ENCODE peak calls at places on chromosomes 13 and 19, in four cellular contexts. Z, W, U and A are unnamed samples.
A peak's percentile ranks its signal among the peaks of the same experiment; 100 is the strongest.

GRCh38 chr13:27354379-27354778 is 70.0 kb upstream of the GTF3A start:
- DNase-seq in Z (no peak), W (no peak), U (peak; percentile 84), A (no peak)

GRCh38 chr13:106052200-106052767 is 483.2 kb downstream of the EFNB2 start:
- DNase-seq in Z (no peak), W (no peak), U (no peak), A (no peak)

GRCh38 chr13:109383683-109384082 is 402.7 kb downstream of the IRS2 start:
- DNase-seq in Z (no peak), W (no peak), U (no peak), A (peak; percentile 42)

GRCh38 chr19:41705393-41706174 is 2.8 kb upstream of the CEACAM5 start:
- DNase-seq in Z (no peak), W (peak; percentile 18), U (no peak), A (peak; percentile 26)

GRCh38 chr19:55247621-55248099 is 11.2 kb downstream of the PPP6R1 start:
- DNase-seq in Z (no peak), W (peak; percentile 56), U (peak; percentile 11), A (peak; percentile 76)

GRCh38 chr19:49712397-49712859 is 21.5 kb downstream of the CPT1C start:
- DNase-seq in Z (no peak), W (peak; percentile 57), U (peak; percentile 56), A (peak; percentile 57)

GRCh38 chr19:39223703-39224279 is 19.7 kb upstream of the SYCN start:
- DNase-seq in Z (peak; percentile 42), W (no peak), U (peak; percentile 20), A (peak; percentile 45)

GRCh38 chr19:41500443-41500842 is 57.5 kb downstream of the ERICH4 start:
- DNase-seq in Z (no peak), W (no peak), U (no peak), A (no peak)

GRCh38 chr13:78659450-78660110 is 625 bp upstream of the OBI1 start:
- DNase-seq in Z (peak; percentile 17), W (no peak), U (peak; percentile 19), A (no peak)

GRCh38 chr13:20197361-20197834 is 4.7 kb upstream of the GJB2 start:
- DNase-seq in Z (peak; percentile 73), W (no peak), U (peak; percentile 72), A (peak; percentile 50)

GRCh38 chr19:12938536-12939291 is at the start of gene CALR:
- DNase-seq in Z (no peak), W (no peak), U (peak; percentile 37), A (no peak)

GRCh38 chr13:49869514-49869913 is 66.6 kb downstream of the SPRYD7 start:
- DNase-seq in Z (no peak), W (no peak), U (peak; percentile 19), A (no peak)

GRCh38 chr13:59780058-59780457 is 383.7 kb downstream of the DIAPH3 start:
- DNase-seq in Z (no peak), W (no peak), U (peak; percentile 16), A (no peak)

GRCh38 chr19:35509018-35509652 is 4.3 kb downstream of the DMKN start:
- DNase-seq in Z (peak; percentile 86), W (no peak), U (no peak), A (peak; percentile 82)

GRCh38 chr19:35512831-35513230 is 618 bp downstream of the DMKN start:
- DNase-seq in Z (no peak), W (no peak), U (no peak), A (no peak)

GRCh38 chr19:35511337-35511736 is 2.1 kb downstream of the DMKN start:
- DNase-seq in Z (no peak), W (no peak), U (no peak), A (no peak)

GRCh38 chr19:35509861-35510625 is 3.4 kb downstream of the DMKN start:
- DNase-seq in Z (peak; percentile 91), W (peak; percentile 71), U (peak; percentile 38), A (peak; percentile 93)

DNA sequence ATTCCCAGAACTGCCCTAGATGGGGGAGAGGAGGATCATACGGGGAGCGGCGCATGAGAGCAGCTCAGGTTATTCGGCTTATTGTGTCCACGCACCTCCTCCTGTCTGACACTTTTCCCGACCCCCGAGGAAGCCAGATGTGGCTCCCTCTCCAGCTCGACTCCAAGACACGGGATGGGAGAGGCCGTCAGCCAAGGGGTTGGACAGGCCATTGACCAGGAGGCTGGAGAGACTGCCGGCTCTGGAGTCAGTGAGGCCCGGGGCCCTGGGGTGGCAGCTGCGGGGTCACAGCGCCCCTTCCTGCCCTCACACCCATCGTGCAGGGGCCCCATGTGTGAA is 2.9 kb downstream of the DMKN start:
- DNase-seq in Z (no peak), W (no peak), U (no peak), A (no peak)
- TF ChIP-seq CTCF in Z (no peak), W (peak; percentile 22), U (no peak), A (peak; percentile 25)

GRCh38 chr19:8504171-8504570 is 1.7 kb upstream of the PRAM1 start:
- DNase-seq in Z (no peak), W (no peak), U (no peak), A (no peak)

GRCh38 chr19:8505680-8506401 is 3.4 kb upstream of the PRAM1 start:
- DNase-seq in Z (peak; percentile 87), W (peak; percentile 85), U (peak; percentile 62), A (peak; percentile 68)

GRCh38 chr19:8510589-8511115 is 3.3 kb downstream of the ZNF414 start:
- DNase-seq in Z (no peak), W (no peak), U (no peak), A (no peak)

GRCh38 chr19:8503506-8503905 is 1.1 kb upstream of the PRAM1 start:
- DNase-seq in Z (no peak), W (no peak), U (no peak), A (no peak)

GRCh38 chr19:8506402-8506957 is 4.0 kb upstream of the PRAM1 start:
- DNase-seq in Z (no peak), W (no peak), U (no peak), A (no peak)
- TF ChIP-seq CTCF in Z (no peak), W (peak; percentile 41), U (no peak), A (peak; percentile 53)

DNA sequence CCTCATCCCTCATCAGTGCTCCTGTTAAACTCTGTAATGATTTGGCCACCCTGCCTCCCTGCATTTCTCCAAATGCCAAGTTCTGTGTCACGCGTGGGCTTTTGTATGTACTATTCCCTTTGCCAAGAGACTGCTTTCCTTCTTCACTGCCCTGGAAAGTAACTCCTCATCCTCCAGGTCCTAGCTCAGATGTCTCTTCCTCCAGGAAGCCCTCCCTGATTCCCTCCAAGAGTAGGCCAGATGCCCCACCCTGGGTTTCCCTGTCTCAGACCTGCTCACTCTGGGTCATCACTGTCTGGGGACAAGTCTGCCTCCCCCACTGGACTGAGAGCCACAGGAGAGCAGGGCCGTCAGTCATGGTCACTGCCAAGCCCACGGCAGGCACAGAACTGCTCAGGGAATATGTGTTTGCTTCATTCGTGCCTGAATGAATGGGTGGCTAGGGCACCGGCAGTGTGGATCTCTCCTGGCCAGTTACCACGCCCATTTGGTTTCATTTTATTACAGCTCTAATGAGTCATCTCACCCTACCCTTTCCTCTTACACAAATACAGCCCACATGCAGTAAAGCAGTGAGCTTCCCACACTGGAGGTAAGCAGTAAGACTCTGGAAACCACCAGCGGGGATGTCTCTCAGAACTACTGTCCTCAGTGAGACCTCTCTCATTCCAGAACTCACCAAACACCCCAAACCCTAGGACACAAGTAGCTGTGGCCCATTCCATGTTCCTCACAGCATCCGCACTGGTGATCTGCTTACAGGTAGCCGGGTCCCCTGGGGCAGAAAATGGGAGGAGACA is 12.1 kb upstream of the GPR4 start:
- DNase-seq in Z (peak; percentile 84), W (no peak), U (peak; percentile 87), A (peak; percentile 98)
- TF ChIP-seq CTCF in Z (no peak), W (no peak), U (no peak), A (no peak)

GRCh38 chr19:1035998-1036621 is 3.8 kb upstream of the ABCA7 start:
- DNase-seq in Z (no peak), W (no peak), U (no peak), A (no peak)
- TF ChIP-seq CTCF in Z (no peak), W (no peak), U (no peak), A (no peak)